ENCODE peak calls at places on chromosomes 4 and X, in four cellular contexts. X is SK-N-SH, Y is HepG2, C is GM12878. D is an unnamed sample.

GRCh38 chr4:113248320-113248719 is 198.9 kb downstream of the ANK2 start:
- DNase-seq in X (no peak), Y (peak; percentile 10), C (no peak), D (no peak)

GRCh38 chrX:135435139-135435922 is 13.6 kb downstream of the SMIM10L2A start:
- DNase-seq in X (no peak), Y (no peak), C (no peak), D (no peak)

GRCh38 chrX:132474522-132474921 is 14.3 kb downstream of the MBNL3 start:
- DNase-seq in X (no peak), Y (no peak), C (no peak), D (no peak)

GRCh38 chrX:40083120-40083978 is 14.4 kb downstream of the BCOR start:
- DNase-seq in X (no peak), Y (no peak), C (no peak), D (no peak)

GRCh38 chr4:3700223-3700622 is 66.0 kb upstream of the ADRA2C start:
- DNase-seq in X (no peak), Y (no peak), C (no peak), D (no peak)

GRCh38 chrX:3651272-3651671 is 62.2 kb downstream of the PRKX start:
- DNase-seq in X (peak; percentile 38), Y (no peak), C (no peak), D (no peak)

GRCh38 chr4:172865531-172866127 is 303.0 kb upstream of the GALNT7 start:
- DNase-seq in X (no peak), Y (no peak), C (no peak), D (no peak)

GRCh38 chr4:76194325-76194724 is 19.3 kb downstream of the SCARB2 start:
- DNase-seq in X (no peak), Y (no peak), C (no peak), D (peak; percentile 37)

GRCh38 chr4:77044458-77045124 is 31.2 kb downstream of the CCNI start:
- DNase-seq in X (no peak), Y (peak; percentile 9), C (peak; percentile 8), D (no peak)

GRCh38 chr4:53015681-53016080 is 153.6 kb downstream of the RASL11B start:
- DNase-seq in X (peak; percentile 36), Y (peak; percentile 66), C (no peak), D (peak; percentile 46)

GRCh38 chr4:27048350-27049100 is 187.9 kb downstream of the STIM2 start:
- DNase-seq in X (peak; percentile 46), Y (no peak), C (no peak), D (peak; percentile 53)

GRCh38 chrX:119638725-119639471 is 32.7 kb upstream of the NKRF start:
- DNase-seq in X (no peak), Y (no peak), C (peak; percentile 81), D (peak; percentile 3)

GRCh38 chr4:12889054-12889453 is 595.1 kb downstream of the RAB28 start:
- DNase-seq in X (no peak), Y (no peak), C (no peak), D (peak; percentile 0)

GRCh38 chrX:101263766-101264165 is 27.4 kb downstream of the TAF7L start:
- DNase-seq in X (no peak), Y (no peak), C (no peak), D (no peak)

GRCh38 chr4:82599336-82599735 is 37.5 kb upstream of the TMEM150C start:
- DNase-seq in X (no peak), Y (peak; percentile 51), C (no peak), D (no peak)

GRCh38 chr4:74308215-74308614 is at the start of gene EPGN:
- DNase-seq in X (no peak), Y (no peak), C (no peak), D (no peak)

GRCh38 chrX:101686574-101686973 is 26.9 kb upstream of the ARMCX2 start:
- DNase-seq in X (no peak), Y (no peak), C (no peak), D (no peak)

GRCh38 chrX:39821011-39821708 is 276.6 kb downstream of the BCOR start:
- DNase-seq in X (peak; percentile 86), Y (no peak), C (no peak), D (no peak)

GRCh38 chr4:127304356-127304755 is 328.4 kb upstream of the INTU start:
- DNase-seq in X (no peak), Y (no peak), C (no peak), D (no peak)

GRCh38 chrX:47212381-47213293 is 5.8 kb upstream of the CDK16 start:
- DNase-seq in X (peak; percentile 39), Y (no peak), C (no peak), D (no peak)

GRCh38 chrX:850471-850916 is 219.9 kb downstream of the SHOX start:
- DNase-seq in X (no peak), Y (peak; percentile 4), C (no peak), D (no peak)

GRCh38 chr4:48906283-48907173 is at the start of gene OCIAD2:
- DNase-seq in X (peak; percentile 89), Y (no peak), C (peak; percentile 39), D (peak; percentile 72)

GRCh38 chr4:147198411-147199051 is 252.9 kb upstream of the TTC29 start:
- DNase-seq in X (no peak), Y (no peak), C (no peak), D (no peak)

GRCh38 chr4:138749303-138749702 is 266.3 kb upstream of the NOCT start:
- DNase-seq in X (no peak), Y (no peak), C (no peak), D (no peak)

GRCh38 chr4:7960790-7961655 is 21.4 kb upstream of the AFAP1 start:
- DNase-seq in X (peak; percentile 26), Y (no peak), C (peak; percentile 56), D (no peak)

GRCh38 chr4:142194905-142195304 is 558.5 kb downstream of the IL15 start:
- DNase-seq in X (no peak), Y (no peak), C (no peak), D (no peak)

GRCh38 chrX:86066998-86067397 is 19.6 kb upstream of the CHM start:
- DNase-seq in X (peak; percentile 14), Y (peak; percentile 40), C (no peak), D (peak; percentile 16)
- TF ChIP-seq PBX3 in X (no peak), Y (no peak), C (no peak), D (no peak)

DNA sequence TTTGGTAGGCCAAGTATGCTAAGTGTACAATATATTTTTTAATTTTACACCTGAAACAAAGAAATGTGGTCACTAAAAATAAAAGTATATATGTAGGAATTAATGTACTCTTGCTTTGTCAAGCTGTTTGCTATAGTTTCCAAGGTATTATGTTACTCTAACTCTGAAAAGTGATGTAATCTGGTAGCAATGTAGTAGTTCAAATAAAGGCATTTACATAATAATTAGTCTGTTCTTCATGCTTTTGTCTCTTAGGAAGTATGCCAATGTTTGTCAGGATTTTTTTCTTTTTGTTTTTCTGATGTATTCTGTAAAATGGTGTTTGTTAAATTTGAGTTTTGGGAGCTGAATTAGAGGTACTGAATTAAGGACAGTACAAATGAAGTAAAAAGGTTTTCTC is 89.5 kb downstream of the PLS3 start:
- DNase-seq in X (no peak), Y (no peak), C (no peak), D (no peak)
- TF ChIP-seq PBX3 in X (no peak), Y (no peak), C (no peak), D (no peak)

DNA sequence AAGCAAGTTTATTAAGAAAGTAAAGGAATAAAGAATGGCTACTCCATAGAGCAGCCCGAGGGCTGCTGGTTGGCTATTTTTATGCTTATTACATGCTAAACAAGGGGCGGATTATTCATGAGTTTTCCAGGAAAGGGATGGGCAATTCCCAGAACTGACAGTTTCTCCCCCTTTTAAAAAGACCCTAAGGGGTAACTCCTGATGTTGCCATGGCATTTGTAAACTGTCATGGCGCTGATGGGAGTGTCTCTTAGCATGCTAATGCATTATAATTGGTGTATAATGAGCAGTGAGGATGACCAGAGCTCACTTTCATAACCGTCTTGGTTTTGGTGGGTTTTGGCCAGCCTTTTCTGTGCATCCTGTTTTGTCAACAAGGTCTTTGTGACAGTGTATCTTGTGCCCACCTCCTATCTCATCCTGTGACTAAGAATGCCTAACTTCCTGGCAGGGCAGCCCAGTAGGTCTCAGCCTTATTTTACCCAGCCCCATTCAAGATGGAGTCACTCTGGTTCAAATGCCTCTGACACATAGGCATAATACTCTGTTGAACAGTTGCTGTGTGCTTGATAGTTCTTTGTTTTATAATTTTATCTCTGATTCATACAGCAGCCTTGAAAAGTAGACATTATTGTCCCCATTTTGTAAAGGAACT is 25.8 kb downstream of the GAB1 start:
- DNase-seq in X (no peak), Y (no peak), C (no peak), D (no peak)
- TF ChIP-seq PBX3 in X (no peak), Y (no peak), C (no peak), D (no peak)

GRCh38 chrX:150575415-150575814 is 7.0 kb downstream of the MTM1 start:
- DNase-seq in X (no peak), Y (no peak), C (no peak), D (peak; percentile 36)
- TF ChIP-seq PBX3 in X (no peak), Y (no peak), C (no peak), D (no peak)

GRCh38 chrX:13901354-13901753 is 84.5 kb upstream of the GPM6B start:
- DNase-seq in X (no peak), Y (no peak), C (no peak), D (no peak)

GRCh38 chrX:13903405-13903804 is 86.5 kb upstream of the GPM6B start:
- DNase-seq in X (no peak), Y (no peak), C (no peak), D (no peak)

GRCh38 chrX:13911581-13911980 is 94.7 kb upstream of the GPM6B start:
- DNase-seq in X (no peak), Y (no peak), C (no peak), D (no peak)

GRCh38 chrX:13902406-13902805 is 85.5 kb upstream of the GPM6B start:
- DNase-seq in X (no peak), Y (no peak), C (no peak), D (no peak)

DNA sequence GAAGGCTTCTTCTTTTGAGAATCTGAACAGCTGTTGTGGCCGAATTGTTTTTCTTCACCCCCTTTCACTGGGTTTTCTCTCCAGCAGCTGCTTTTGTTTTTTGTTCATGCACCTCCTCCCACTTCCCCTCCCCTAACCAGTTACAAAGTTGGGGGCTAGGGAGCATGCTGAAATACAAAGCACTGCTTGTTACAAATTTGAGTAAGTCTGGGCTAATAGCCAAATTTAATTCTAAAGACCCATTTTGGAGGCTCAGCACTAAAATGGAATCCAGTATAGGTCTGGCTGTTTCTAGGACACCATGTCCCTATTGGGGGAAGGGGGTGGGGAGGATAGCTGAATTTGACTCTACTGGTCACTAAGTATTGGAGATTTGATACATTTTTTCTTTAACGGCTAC is 89.2 kb upstream of the GPM6B start:
- DNase-seq in X (no peak), Y (no peak), C (no peak), D (no peak)
- TF ChIP-seq PBX3 in X (no peak), Y (no peak), C (no peak), D (no peak)